ENCODE peak calls at places on chromosomes 13 and 19, in seven cellular contexts. B, V, W, A, L, R and T are unnamed samples.

GRCh38 chr19:49690656-49691242 is at the start of gene CPT1C:
- DNase-seq in B (peak), V (peak), W (no peak), A (peak), L (peak), R (peak), T (peak)

GRCh38 chr13:41541142-41541938 is 84.0 kb downstream of the RGCC start:
- DNase-seq in B (no peak), V (no peak), W (no peak), A (no peak), L (no peak), R (no peak), T (no peak)

GRCh38 chr13:98447881-98448641 is 128.8 kb downstream of the STK24 start:
- DNase-seq in B (no peak), V (peak), W (no peak), A (no peak), L (peak), R (no peak), T (no peak)

GRCh38 chr19:9968820-9969687 is 32.7 kb upstream of the OLFM2 start:
- DNase-seq in B (no peak), V (no peak), W (no peak), A (no peak), L (no peak), R (no peak), T (no peak)

GRCh38 chr13:30718661-30719520 is 16.5 kb upstream of the ALOX5AP start:
- DNase-seq in B (no peak), V (no peak), W (peak), A (no peak), L (no peak), R (no peak), T (no peak)

GRCh38 chr13:112835796-112836195 is 133.2 kb upstream of the MCF2L start:
- DNase-seq in B (no peak), V (no peak), W (no peak), A (no peak), L (no peak), R (no peak), T (no peak)

GRCh38 chr13:40433577-40433976 is 232.9 kb downstream of the FOXO1 start:
- DNase-seq in B (no peak), V (no peak), W (no peak), A (peak), L (no peak), R (peak), T (no peak)

GRCh38 chr13:29679357-29680050 is 84.0 kb upstream of the SLC7A1 start:
- DNase-seq in B (no peak), V (no peak), W (no peak), A (no peak), L (no peak), R (no peak), T (no peak)

GRCh38 chr13:81987159-81987558 is 1646.2 kb upstream of the SPRY2 start:
- DNase-seq in B (no peak), V (no peak), W (no peak), A (no peak), L (peak), R (no peak), T (peak)

GRCh38 chr19:48102870-48103751 is 7.5 kb downstream of the PLA2G4C start:
- DNase-seq in B (no peak), V (no peak), W (no peak), A (no peak), L (peak), R (peak), T (no peak)

GRCh38 chr19:18023596-18024212 is 15.7 kb downstream of the ARRDC2 start:
- DNase-seq in B (no peak), V (no peak), W (no peak), A (peak), L (no peak), R (peak), T (no peak)

GRCh38 chr13:110107568-110108347 is 199.2 kb downstream of the COL4A1 start:
- DNase-seq in B (no peak), V (no peak), W (no peak), A (no peak), L (peak), R (peak), T (peak)